ENCODE peak calls at places on chromosome 10, in five cellular contexts. One of them, this sample, is unnamed.

GRCh38 chr10:52499281-52499680 is 185.2 kb downstream of the DKK1 start:
- DNase-seq in Right ventricle myocardium inferior: no peak
- DNase-seq in anterior cingulate cortex: no peak
- DNase-seq in NCI-H1436: no peak
- DNase-seq in T-cell: no peak
- DNase-seq in this sample: no peak

GRCh38 chr10:64733980-64734379 is 1212.8 kb downstream of the REEP3 start:
- DNase-seq in Right ventricle myocardium inferior: no peak
- DNase-seq in anterior cingulate cortex: no peak
- DNase-seq in NCI-H1436: no peak
- DNase-seq in T-cell: no peak
- DNase-seq in this sample: no peak

GRCh38 chr10:99976886-99977391 is 32.8 kb downstream of the DNMBP start:
- DNase-seq in Right ventricle myocardium inferior: no peak
- DNase-seq in anterior cingulate cortex: no peak
- DNase-seq in NCI-H1436: no peak
- DNase-seq in T-cell: no peak
- DNase-seq in this sample: peak; percentile 90

GRCh38 chr10:94092848-94093247 is 99.1 kb downstream of the PLCE1 start:
- DNase-seq in Right ventricle myocardium inferior: no peak
- DNase-seq in anterior cingulate cortex: no peak
- DNase-seq in NCI-H1436: no peak
- DNase-seq in T-cell: no peak
- DNase-seq in this sample: no peak

GRCh38 chr10:29150010-29150409 is 138.9 kb upstream of the LYZL1 start:
- DNase-seq in Right ventricle myocardium inferior: peak; percentile 65
- DNase-seq in anterior cingulate cortex: no peak
- DNase-seq in NCI-H1436: no peak
- DNase-seq in T-cell: no peak
- DNase-seq in this sample: no peak

GRCh38 chr10:33252794-33253203 is 81.7 kb downstream of the NRP1 start:
- DNase-seq in Right ventricle myocardium inferior: no peak
- DNase-seq in anterior cingulate cortex: no peak
- DNase-seq in NCI-H1436: no peak
- DNase-seq in T-cell: no peak
- DNase-seq in this sample: no peak

GRCh38 chr10:123275183-123275549 is 121.0 kb downstream of the BUB3 start:
- DNase-seq in Right ventricle myocardium inferior: no peak
- DNase-seq in anterior cingulate cortex: no peak
- DNase-seq in NCI-H1436: no peak
- DNase-seq in T-cell: no peak
- DNase-seq in this sample: no peak

GRCh38 chr10:21327239-21327993 is 198.1 kb downstream of the SKIDA1 start:
- DNase-seq in Right ventricle myocardium inferior: no peak
- DNase-seq in anterior cingulate cortex: no peak
- DNase-seq in NCI-H1436: no peak
- DNase-seq in T-cell: no peak
- DNase-seq in this sample: no peak

GRCh38 chr10:32409741-32410140 is 36.2 kb upstream of the CCDC7 start:
- DNase-seq in Right ventricle myocardium inferior: no peak
- DNase-seq in anterior cingulate cortex: no peak
- DNase-seq in NCI-H1436: no peak
- DNase-seq in T-cell: no peak
- DNase-seq in this sample: no peak

GRCh38 chr10:104120061-104120460 is 1.9 kb upstream of the SFR1 start:
- DNase-seq in Right ventricle myocardium inferior: no peak
- DNase-seq in anterior cingulate cortex: no peak
- DNase-seq in NCI-H1436: no peak
- DNase-seq in T-cell: no peak
- DNase-seq in this sample: no peak

GRCh38 chr10:6988654-6989053 is 408.6 kb upstream of the PRKCQ start:
- DNase-seq in Right ventricle myocardium inferior: no peak
- DNase-seq in anterior cingulate cortex: no peak
- DNase-seq in NCI-H1436: no peak
- DNase-seq in T-cell: no peak
- DNase-seq in this sample: no peak

GRCh38 chr10:28177944-28178637 is 124.8 kb downstream of the MPP7 start:
- DNase-seq in Right ventricle myocardium inferior: no peak
- DNase-seq in anterior cingulate cortex: no peak
- DNase-seq in NCI-H1436: no peak
- DNase-seq in T-cell: no peak
- DNase-seq in this sample: no peak

GRCh38 chr10:36026656-36027390 is 384.7 kb upstream of the FZD8 start:
- DNase-seq in Right ventricle myocardium inferior: no peak
- DNase-seq in anterior cingulate cortex: no peak
- DNase-seq in NCI-H1436: no peak
- DNase-seq in T-cell: no peak
- DNase-seq in this sample: no peak

GRCh38 chr10:51297438-51297837 is 223.2 kb downstream of the PRKG1 start:
- DNase-seq in Right ventricle myocardium inferior: no peak
- DNase-seq in anterior cingulate cortex: no peak
- DNase-seq in NCI-H1436: no peak
- DNase-seq in T-cell: no peak
- DNase-seq in this sample: no peak

GRCh38 chr10:49257159-49257558 is 41.8 kb upstream of the C10orf71 start:
- DNase-seq in Right ventricle myocardium inferior: no peak
- DNase-seq in anterior cingulate cortex: no peak
- DNase-seq in NCI-H1436: no peak
- DNase-seq in T-cell: no peak
- DNase-seq in this sample: no peak

GRCh38 chr10:34526186-34526585 is 288.9 kb downstream of the PARD3 start:
- DNase-seq in Right ventricle myocardium inferior: no peak
- DNase-seq in anterior cingulate cortex: no peak
- DNase-seq in NCI-H1436: no peak
- DNase-seq in T-cell: no peak
- DNase-seq in this sample: no peak

GRCh38 chr10:48468866-48469511 is 135.9 kb downstream of the ARHGAP22 start:
- DNase-seq in Right ventricle myocardium inferior: no peak
- DNase-seq in anterior cingulate cortex: no peak
- DNase-seq in NCI-H1436: no peak
- DNase-seq in T-cell: no peak
- DNase-seq in this sample: no peak

GRCh38 chr10:44473146-44473545 is 88.2 kb upstream of the CXCL12 start:
- DNase-seq in Right ventricle myocardium inferior: no peak
- DNase-seq in anterior cingulate cortex: no peak
- DNase-seq in NCI-H1436: no peak
- DNase-seq in T-cell: no peak
- DNase-seq in this sample: no peak

GRCh38 chr10:110486680-110487410 is 10.9 kb upstream of the DUSP5 start:
- DNase-seq in Right ventricle myocardium inferior: no peak
- DNase-seq in anterior cingulate cortex: no peak
- DNase-seq in NCI-H1436: no peak
- DNase-seq in T-cell: no peak
- DNase-seq in this sample: no peak

GRCh38 chr10:17673517-17674051 is 29.6 kb downstream of the STAM start:
- DNase-seq in Right ventricle myocardium inferior: no peak
- DNase-seq in anterior cingulate cortex: no peak
- DNase-seq in NCI-H1436: no peak
- DNase-seq in T-cell: no peak
- DNase-seq in this sample: peak; percentile 52

GRCh38 chr10:75430000-75430763 is 1.2 kb upstream of the LRMDA start:
- DNase-seq in Right ventricle myocardium inferior: peak; percentile 76
- DNase-seq in anterior cingulate cortex: no peak
- DNase-seq in NCI-H1436: no peak
- DNase-seq in T-cell: no peak
- DNase-seq in this sample: no peak

GRCh38 chr10:118595598-118596425 is at the start of gene PRLHR:
- DNase-seq in Right ventricle myocardium inferior: no peak
- DNase-seq in anterior cingulate cortex: no peak
- DNase-seq in NCI-H1436: no peak
- DNase-seq in T-cell: no peak
- DNase-seq in this sample: no peak

GRCh38 chr10:90732581-90732980 is 125.3 kb downstream of the HTR7 start:
- DNase-seq in Right ventricle myocardium inferior: no peak
- DNase-seq in anterior cingulate cortex: no peak
- DNase-seq in NCI-H1436: no peak
- DNase-seq in T-cell: no peak
- DNase-seq in this sample: no peak

GRCh38 chr10:127013251-127013656 is 108.0 kb downstream of the DOCK1 start:
- DNase-seq in Right ventricle myocardium inferior: no peak
- DNase-seq in anterior cingulate cortex: no peak
- DNase-seq in NCI-H1436: no peak
- DNase-seq in T-cell: no peak
- DNase-seq in this sample: no peak

GRCh38 chr10:5628366-5628765 is 38.0 kb downstream of the ASB13 start:
- DNase-seq in Right ventricle myocardium inferior: no peak
- DNase-seq in anterior cingulate cortex: no peak
- DNase-seq in NCI-H1436: no peak
- DNase-seq in T-cell: no peak
- DNase-seq in this sample: no peak

GRCh38 chr10:28248092-28248491 is 54.8 kb downstream of the MPP7 start:
- DNase-seq in Right ventricle myocardium inferior: peak; percentile 62
- DNase-seq in anterior cingulate cortex: no peak
- DNase-seq in NCI-H1436: no peak
- DNase-seq in T-cell: no peak
- DNase-seq in this sample: peak; percentile 78

GRCh38 chr10:69574571-69574978 is 1.4 kb upstream of the NEUROG3 start:
- DNase-seq in Right ventricle myocardium inferior: no peak
- DNase-seq in anterior cingulate cortex: no peak
- DNase-seq in NCI-H1436: no peak
- DNase-seq in T-cell: no peak
- DNase-seq in this sample: no peak

GRCh38 chr10:14185501-14186045 is 145.2 kb downstream of the FRMD4A start:
- DNase-seq in Right ventricle myocardium inferior: no peak
- DNase-seq in anterior cingulate cortex: no peak
- DNase-seq in NCI-H1436: no peak
- DNase-seq in T-cell: peak; percentile 51
- DNase-seq in this sample: peak; percentile 21

GRCh38 chr10:86373251-86373650 is 6.7 kb upstream of the GRID1 start:
- DNase-seq in Right ventricle myocardium inferior: no peak
- DNase-seq in anterior cingulate cortex: no peak
- DNase-seq in NCI-H1436: no peak
- DNase-seq in T-cell: no peak
- DNase-seq in this sample: no peak

GRCh38 chr10:14564268-14564744 is 210.4 kb downstream of the FAM107B start:
- DNase-seq in Right ventricle myocardium inferior: no peak
- DNase-seq in anterior cingulate cortex: no peak
- DNase-seq in NCI-H1436: no peak
- DNase-seq in T-cell: no peak
- DNase-seq in this sample: no peak

GRCh38 chr10:13690281-13690825 is 103.6 kb downstream of the PRPF18 start:
- DNase-seq in Right ventricle myocardium inferior: no peak
- DNase-seq in anterior cingulate cortex: no peak
- DNase-seq in NCI-H1436: no peak
- DNase-seq in T-cell: no peak
- DNase-seq in this sample: no peak

GRCh38 chr10:59098387-59098786 is 78.1 kb upstream of the PHYHIPL start:
- DNase-seq in Right ventricle myocardium inferior: no peak
- DNase-seq in anterior cingulate cortex: no peak
- DNase-seq in NCI-H1436: no peak
- DNase-seq in T-cell: no peak
- DNase-seq in this sample: peak; percentile 93

GRCh38 chr10:93541402-93542357 is 24.8 kb upstream of the FFAR4 start:
- DNase-seq in Right ventricle myocardium inferior: no peak
- DNase-seq in anterior cingulate cortex: no peak
- DNase-seq in NCI-H1436: no peak
- DNase-seq in T-cell: no peak
- DNase-seq in this sample: no peak

GRCh38 chr10:96618648-96619047 is 31.8 kb upstream of the TM9SF3 start:
- DNase-seq in Right ventricle myocardium inferior: no peak
- DNase-seq in anterior cingulate cortex: peak; percentile 32
- DNase-seq in NCI-H1436: no peak
- DNase-seq in T-cell: no peak
- DNase-seq in this sample: no peak

GRCh38 chr10:124736491-124737136 is 7.6 kb downstream of the FAM53B start:
- DNase-seq in Right ventricle myocardium inferior: peak; percentile 90
- DNase-seq in anterior cingulate cortex: peak; percentile 17
- DNase-seq in NCI-H1436: no peak
- DNase-seq in T-cell: no peak
- DNase-seq in this sample: no peak

GRCh38 chr10:78700413-78700812 is 368.4 kb upstream of the ZMIZ1 start:
- DNase-seq in Right ventricle myocardium inferior: no peak
- DNase-seq in anterior cingulate cortex: no peak
- DNase-seq in NCI-H1436: no peak
- DNase-seq in T-cell: no peak
- DNase-seq in this sample: peak; percentile 43

GRCh38 chr10:97366572-97366971 is 32.0 kb upstream of the FRAT2 start:
- DNase-seq in Right ventricle myocardium inferior: no peak
- DNase-seq in anterior cingulate cortex: no peak
- DNase-seq in NCI-H1436: no peak
- DNase-seq in T-cell: no peak
- DNase-seq in this sample: no peak

GRCh38 chr10:114686013-114686412 is 27.9 kb upstream of the ABLIM1 start:
- DNase-seq in Right ventricle myocardium inferior: no peak
- DNase-seq in anterior cingulate cortex: no peak
- DNase-seq in NCI-H1436: no peak
- DNase-seq in T-cell: no peak
- DNase-seq in this sample: no peak

This sample was measured in HFF-Myc.